ENCODE peak calls at places on chromosomes 4 and X, in five cellular contexts. One of them, this sample, is unnamed.
A peak's percentile ranks its signal among the peaks of the same experiment; 100 is the strongest.

GRCh38 chr4:120809518-120809917 is 113.0 kb downstream of the PRDM5 start:
- DNase-seq in pulmonary artery endothelial cell: no peak
- DNase-seq in activated CD4-positive, alpha-beta T cell treated with anti-CD3 and anti-CD28 coated beads, Interleukin-2, amount 50 U/mL, for 24 hours: no peak
- DNase-seq in effector memory CD8-positive, alpha-beta T cell: no peak
- DNase-seq in GM13977: no peak
- DNase-seq in this sample: no peak

GRCh38 chr4:4216261-4216660 is 10.5 kb downstream of the OTOP1 start:
- DNase-seq in effector memory CD8-positive, alpha-beta T cell: no peak
- DNase-seq in GM13977: no peak
- DNase-seq in pulmonary artery endothelial cell: no peak
- DNase-seq in activated CD4-positive, alpha-beta T cell treated with anti-CD3 and anti-CD28 coated beads, Interleukin-2, amount 50 U/mL, for 24 hours: no peak
- DNase-seq in this sample: no peak

GRCh38 chrX:137387646-137388045 is 178.3 kb upstream of the ZIC3 start:
- DNase-seq in GM13977: no peak
- DNase-seq in pulmonary artery endothelial cell: no peak
- DNase-seq in effector memory CD8-positive, alpha-beta T cell: no peak
- DNase-seq in activated CD4-positive, alpha-beta T cell treated with anti-CD3 and anti-CD28 coated beads, Interleukin-2, amount 50 U/mL, for 24 hours: no peak
- DNase-seq in this sample: no peak

GRCh38 chr4:15234585-15235126 is 193.2 kb upstream of the C1QTNF7 start:
- DNase-seq in pulmonary artery endothelial cell: no peak
- DNase-seq in activated CD4-positive, alpha-beta T cell treated with anti-CD3 and anti-CD28 coated beads, Interleukin-2, amount 50 U/mL, for 24 hours: no peak
- DNase-seq in effector memory CD8-positive, alpha-beta T cell: no peak
- DNase-seq in GM13977: no peak
- DNase-seq in this sample: no peak

GRCh38 chrX:44514272-44514671 is 28.4 kb downstream of the FUNDC1 start:
- DNase-seq in pulmonary artery endothelial cell: no peak
- DNase-seq in GM13977: no peak
- DNase-seq in activated CD4-positive, alpha-beta T cell treated with anti-CD3 and anti-CD28 coated beads, Interleukin-2, amount 50 U/mL, for 24 hours: no peak
- DNase-seq in effector memory CD8-positive, alpha-beta T cell: no peak
- DNase-seq in this sample: no peak

GRCh38 chr4:159117968-159118367 is 15.1 kb downstream of the RAPGEF2 start:
- DNase-seq in activated CD4-positive, alpha-beta T cell treated with anti-CD3 and anti-CD28 coated beads, Interleukin-2, amount 50 U/mL, for 24 hours: no peak
- DNase-seq in effector memory CD8-positive, alpha-beta T cell: peak; percentile 26
- DNase-seq in pulmonary artery endothelial cell: no peak
- DNase-seq in GM13977: no peak
- DNase-seq in this sample: no peak

GRCh38 chr4:183284965-183285364 is 35.1 kb downstream of the CLDN22 start:
- DNase-seq in effector memory CD8-positive, alpha-beta T cell: no peak
- DNase-seq in pulmonary artery endothelial cell: no peak
- DNase-seq in activated CD4-positive, alpha-beta T cell treated with anti-CD3 and anti-CD28 coated beads, Interleukin-2, amount 50 U/mL, for 24 hours: no peak
- DNase-seq in GM13977: no peak
- DNase-seq in this sample: no peak

GRCh38 chrX:71625471-71625870 is 7.2 kb upstream of the CXCR3 start:
- DNase-seq in pulmonary artery endothelial cell: no peak
- DNase-seq in effector memory CD8-positive, alpha-beta T cell: no peak
- DNase-seq in activated CD4-positive, alpha-beta T cell treated with anti-CD3 and anti-CD28 coated beads, Interleukin-2, amount 50 U/mL, for 24 hours: no peak
- DNase-seq in GM13977: no peak
- DNase-seq in this sample: no peak